ENCODE peak calls at places on chromosomes 1 and 21, in seven cellular contexts. T is T-cell, Q is SK-N-DZ, K is heart left ventricle, R is spleen, Y is progenitor cell of endocrine pancreas, C is lower leg skin. G is an unnamed sample.

GRCh38 chr1:109807398-109807795 is 43.7 kb upstream of the EPS8L3 start:
- DNase-seq in T (no peak), Q (no peak), K (no peak), R (no peak), Y (no peak), C (no peak), G (no peak)

GRCh38 chr1:67191668-67192520 is 25.6 kb downstream of the IL23R start:
- DNase-seq in T (no peak), Q (no peak), K (no peak), R (no peak), Y (no peak), C (no peak), G (no peak)

GRCh38 chr1:35031103-35031452 is 667 bp downstream of the ZMYM6 start:
- DNase-seq in T (peak), Q (peak), K (peak), R (peak), Y (no peak), C (peak), G (no peak)

GRCh38 chr1:81550753-81551152 is 250.0 kb upstream of the ADGRL2 start:
- DNase-seq in T (no peak), Q (no peak), K (no peak), R (no peak), Y (no peak), C (no peak), G (no peak)

GRCh38 chr1:211741116-211741515 is 65.7 kb upstream of the NEK2 start:
- DNase-seq in T (no peak), Q (no peak), K (no peak), R (no peak), Y (no peak), C (no peak), G (no peak)

GRCh38 chr21:26918318-26919065 is 48.4 kb downstream of the ADAMTS5 start:
- DNase-seq in T (no peak), Q (no peak), K (no peak), R (no peak), Y (no peak), C (no peak), G (no peak)

GRCh38 chr1:157252473-157252872 is 114.3 kb upstream of the ETV3 start:
- DNase-seq in T (no peak), Q (no peak), K (no peak), R (no peak), Y (no peak), C (no peak), G (no peak)

GRCh38 chr1:94239796-94240195 is 2.4 kb upstream of the ARHGAP29 start:
- DNase-seq in T (no peak), Q (no peak), K (no peak), R (no peak), Y (no peak), C (no peak), G (no peak)

GRCh38 chr1:169727307-169727706 is 6.6 kb downstream of the SELE start:
- DNase-seq in T (no peak), Q (no peak), K (no peak), R (no peak), Y (no peak), C (no peak), G (no peak)

GRCh38 chr1:147612366-147612765 is 58.0 kb downstream of the ACP6 start:
- DNase-seq in T (no peak), Q (no peak), K (no peak), R (no peak), Y (no peak), C (no peak), G (no peak)

GRCh38 chr1:216778763-216779162 is 55.5 kb upstream of the ESRRG start:
- DNase-seq in T (no peak), Q (no peak), K (no peak), R (no peak), Y (no peak), C (no peak), G (no peak)

GRCh38 chr1:46039571-46040052 is 92.8 kb downstream of the PIK3R3 start:
- DNase-seq in T (no peak), Q (no peak), K (peak), R (no peak), Y (no peak), C (no peak), G (no peak)

GRCh38 chr1:16441312-16441641 is 753 bp downstream of the NECAP2 start:
- DNase-seq in T (no peak), Q (no peak), K (no peak), R (no peak), Y (no peak), C (no peak), G (no peak)

GRCh38 chr1:151309851-151310323 is 17.3 kb downstream of the PI4KB start:
- DNase-seq in T (no peak), Q (no peak), K (peak), R (no peak), Y (no peak), C (no peak), G (no peak)

GRCh38 chr1:247548092-247548491 is 842 bp upstream of the GCSAML start:
- DNase-seq in T (no peak), Q (no peak), K (no peak), R (no peak), Y (no peak), C (no peak), G (no peak)

GRCh38 chr1:27109103-27109822 is 45.7 kb downstream of the SLC9A1 start:
- DNase-seq in T (no peak), Q (no peak), K (no peak), R (peak), Y (no peak), C (no peak), G (no peak)

GRCh38 chr1:14724697-14725096 is 126.2 kb downstream of the KAZN start:
- DNase-seq in T (no peak), Q (no peak), K (no peak), R (no peak), Y (no peak), C (no peak), G (no peak)

GRCh38 chr1:184664042-184664659 is 90.5 kb downstream of the EDEM3 start:
- DNase-seq in T (no peak), Q (no peak), K (peak), R (peak), Y (peak), C (peak), G (no peak)

GRCh38 chr1:154725841-154726240 is 117.9 kb upstream of the ADAR start:
- DNase-seq in T (no peak), Q (no peak), K (no peak), R (no peak), Y (no peak), C (no peak), G (no peak)

GRCh38 chr1:67566803-67567202 is 118.2 kb upstream of the GADD45A start:
- DNase-seq in T (no peak), Q (no peak), K (no peak), R (no peak), Y (no peak), C (no peak), G (no peak)

GRCh38 chr1:32892368-32893197 is 6.3 kb downstream of the HPCA start:
- DNase-seq in T (no peak), Q (peak), K (no peak), R (peak), Y (peak), C (no peak), G (no peak)

GRCh38 chr1:226990133-226990716 is 50.1 kb downstream of the COQ8A start:
- DNase-seq in T (no peak), Q (no peak), K (peak), R (peak), Y (no peak), C (no peak), G (no peak)

GRCh38 chr1:21966247-21967000 is 10.4 kb upstream of the CELA3B start:
- DNase-seq in T (no peak), Q (no peak), K (no peak), R (peak), Y (no peak), C (no peak), G (no peak)

GRCh38 chr1:199512037-199512710 is 515.3 kb upstream of the NR5A2 start:
- DNase-seq in T (no peak), Q (peak), K (no peak), R (no peak), Y (no peak), C (no peak), G (no peak)

GRCh38 chr1:8702848-8703810 is 114.3 kb downstream of the RERE start:
- DNase-seq in T (peak), Q (peak), K (peak), R (peak), Y (peak), C (peak), G (no peak)

GRCh38 chr21:28018741-28019669 is 973.7 kb downstream of the LTN1 start:
- DNase-seq in T (no peak), Q (no peak), K (no peak), R (no peak), Y (no peak), C (no peak), G (no peak)

GRCh38 chr1:203769505-203770343 is 4.7 kb downstream of the LAX1 start:
- DNase-seq in T (no peak), Q (no peak), K (peak), R (no peak), Y (no peak), C (peak), G (peak)

GRCh38 chr1:186404454-186405051 is 28.9 kb downstream of the ODR4 start:
- DNase-seq in T (no peak), Q (peak), K (no peak), R (no peak), Y (no peak), C (no peak), G (no peak)

GRCh38 chr1:26434161-26434752 is 2.1 kb downstream of the DHDDS start:
- DNase-seq in T (no peak), Q (no peak), K (no peak), R (no peak), Y (no peak), C (no peak), G (no peak)

GRCh38 chr21:14616303-14617039 is 70.4 kb upstream of the SAMSN1 start:
- DNase-seq in T (no peak), Q (no peak), K (no peak), R (no peak), Y (no peak), C (no peak), G (no peak)

GRCh38 chr1:24507423-24507804 is 4.8 kb downstream of the RCAN3 start:
- DNase-seq in T (peak), Q (no peak), K (no peak), R (no peak), Y (no peak), C (no peak), G (no peak)